ENCODE peak calls at places on chromosomes 7 and 10, in eight cellular contexts. R is amygdala; B is stimulated activated CD4-positive, alpha-beta T cell treated with anti-CD3 and anti-CD28 coated beads, Interleukin-12 subunit alpha, Interleukin-12 subunit beta, amount 100 ng/mL, for 24 hours; J is suprapubic skin; C is CD8-positive, alpha-beta T cell; O is spleen; Q is hypothalamus; N is ELR. Z is an unnamed sample.

GRCh38 chr7:2843711-2844152 is 376 bp downstream of the GNA12 start:
- DNase-seq in R (no peak), B (no peak), J (no peak), C (no peak), O (peak), Q (no peak), N (peak), Z (no peak)

GRCh38 chr10:63005246-63005645 is 127.9 kb upstream of the NRBF2 start:
- DNase-seq in R (no peak), B (no peak), J (no peak), C (no peak), O (no peak), Q (no peak), N (peak), Z (no peak)

GRCh38 chr10:74824184-74825032 is 2.0 kb upstream of the KAT6B start:
- DNase-seq in R (no peak), B (no peak), J (peak), C (no peak), O (peak), Q (no peak), N (peak), Z (no peak)

GRCh38 chr7:66557214-66558200 is 71.2 kb upstream of the KCTD7 start:
- DNase-seq in R (peak), B (peak), J (peak), C (peak), O (peak), Q (peak), N (peak), Z (peak)

GRCh38 chr10:27529010-27529783 is 25.1 kb downstream of the RAB18 start:
- DNase-seq in R (no peak), B (no peak), J (no peak), C (no peak), O (no peak), Q (no peak), N (no peak), Z (no peak)

GRCh38 chr10:46028584-46029570 is 1.5 kb downstream of the NCOA4 start:
- DNase-seq in R (no peak), B (no peak), J (no peak), C (peak), O (no peak), Q (no peak), N (peak), Z (peak)

GRCh38 chr7:94497874-94498670 is 11.5 kb upstream of the CASD1 start:
- DNase-seq in R (no peak), B (no peak), J (no peak), C (no peak), O (no peak), Q (no peak), N (no peak), Z (no peak)

GRCh38 chr10:58030208-58030607 is 237.5 kb downstream of the IPMK start:
- DNase-seq in R (no peak), B (no peak), J (no peak), C (no peak), O (no peak), Q (no peak), N (no peak), Z (no peak)

GRCh38 chr10:29499993-29500537 is 134.7 kb downstream of the SVIL start:
- DNase-seq in R (no peak), B (no peak), J (no peak), C (no peak), O (no peak), Q (no peak), N (no peak), Z (no peak)

GRCh38 chr10:96746503-96746902 is 26.2 kb upstream of the PIK3AP1 start:
- DNase-seq in R (no peak), B (no peak), J (no peak), C (no peak), O (no peak), Q (no peak), N (no peak), Z (no peak)

GRCh38 chr10:89213191-89213808 is 6.2 kb upstream of the CH25H start:
- DNase-seq in R (no peak), B (no peak), J (no peak), C (no peak), O (no peak), Q (no peak), N (peak), Z (no peak)

GRCh38 chr10:47344996-47345870 is 2.9 kb upstream of the RBP3 start:
- DNase-seq in R (no peak), B (no peak), J (peak), C (no peak), O (peak), Q (no peak), N (no peak), Z (no peak)

GRCh38 chr10:59557052-59557451 is 152.6 kb downstream of the SLC16A9 start:
- DNase-seq in R (no peak), B (no peak), J (no peak), C (no peak), O (no peak), Q (no peak), N (no peak), Z (no peak)

GRCh38 chr10:77531441-77532001 is 106.1 kb downstream of the KCNMA1 start:
- DNase-seq in R (peak), B (no peak), J (no peak), C (no peak), O (no peak), Q (no peak), N (peak), Z (peak)

GRCh38 chr10:116143673-116144072 is 129.3 kb downstream of the GFRA1 start:
- DNase-seq in R (no peak), B (no peak), J (no peak), C (no peak), O (no peak), Q (no peak), N (no peak), Z (no peak)

GRCh38 chr7:378551-379455 is 88.8 kb downstream of the FOXL3 start:
- DNase-seq in R (no peak), B (no peak), J (peak), C (no peak), O (peak), Q (no peak), N (no peak), Z (no peak)

GRCh38 chr7:19470031-19470430 is 238.8 kb downstream of the POLR1F start:
- DNase-seq in R (no peak), B (no peak), J (no peak), C (no peak), O (no peak), Q (no peak), N (peak), Z (no peak)

GRCh38 chr10:58107506-58107905 is 160.2 kb downstream of the IPMK start:
- DNase-seq in R (no peak), B (no peak), J (no peak), C (no peak), O (no peak), Q (no peak), N (peak), Z (no peak)

GRCh38 chr7:24946467-24946866 is 33.5 kb downstream of the OSBPL3 start:
- DNase-seq in R (no peak), B (no peak), J (no peak), C (no peak), O (no peak), Q (no peak), N (no peak), Z (no peak)

GRCh38 chr7:50837965-50838364 is 55.3 kb upstream of the GRB10 start:
- DNase-seq in R (no peak), B (no peak), J (no peak), C (no peak), O (no peak), Q (no peak), N (peak), Z (no peak)

GRCh38 chr10:62794306-62794705 is 10.2 kb upstream of the ADO start:
- DNase-seq in R (no peak), B (no peak), J (no peak), C (no peak), O (no peak), Q (no peak), N (no peak), Z (no peak)

GRCh38 chr7:129644634-129645230 is 33.2 kb downstream of the NRF1 start:
- DNase-seq in R (peak), B (no peak), J (no peak), C (no peak), O (no peak), Q (no peak), N (peak), Z (peak)

GRCh38 chr10:79003183-79004100 is 65.3 kb upstream of the ZMIZ1 start:
- DNase-seq in R (no peak), B (no peak), J (no peak), C (no peak), O (no peak), Q (no peak), N (no peak), Z (no peak)

GRCh38 chr7:158645842-158646241 is 58.2 kb upstream of the PTPRN2 start:
- DNase-seq in R (no peak), B (no peak), J (no peak), C (no peak), O (no peak), Q (no peak), N (no peak), Z (no peak)

GRCh38 chr10:32318476-32318896 is 28.5 kb downstream of the EPC1 start:
- DNase-seq in R (no peak), B (no peak), J (no peak), C (no peak), O (no peak), Q (no peak), N (no peak), Z (peak)

GRCh38 chr10:124524991-124525653 is 63.5 kb downstream of the LHPP start:
- DNase-seq in R (peak), B (no peak), J (no peak), C (no peak), O (peak), Q (no peak), N (no peak), Z (peak)

GRCh38 chr7:140023728-140024127 is 39.0 kb downstream of the PARP12 start:
- DNase-seq in R (no peak), B (no peak), J (no peak), C (no peak), O (no peak), Q (no peak), N (no peak), Z (no peak)

GRCh38 chr7:55539380-55539779 is 32.9 kb downstream of the VOPP1 start:
- DNase-seq in R (no peak), B (no peak), J (no peak), C (no peak), O (no peak), Q (no peak), N (peak), Z (no peak)

GRCh38 chr10:22992621-22993020 is 64.8 kb downstream of the ARMC3 start:
- DNase-seq in R (no peak), B (no peak), J (no peak), C (no peak), O (no peak), Q (no peak), N (no peak), Z (no peak)

GRCh38 chr7:158650821-158651225 is 53.8 kb downstream of the NCAPG2 start:
- DNase-seq in R (no peak), B (no peak), J (no peak), C (no peak), O (no peak), Q (no peak), N (peak), Z (no peak)

GRCh38 chr10:130109796-130110235 is 814 bp downstream of the C10orf143 start:
- DNase-seq in R (peak), B (no peak), J (peak), C (peak), O (no peak), Q (peak), N (peak), Z (peak)

GRCh38 chr10:52644678-52645434 is 127.7 kb downstream of the MBL2 start:
- DNase-seq in R (peak), B (no peak), J (no peak), C (no peak), O (no peak), Q (no peak), N (peak), Z (peak)

GRCh38 chr7:27201231-27202017 is 1.5 kb upstream of the HOXA13 start:
- DNase-seq in R (peak), B (no peak), J (no peak), C (no peak), O (peak), Q (no peak), N (peak), Z (peak)

GRCh38 chr10:11345224-11346054 is 266.0 kb downstream of the USP6NL start:
- DNase-seq in R (no peak), B (no peak), J (no peak), C (no peak), O (no peak), Q (no peak), N (no peak), Z (no peak)

Z was measured in globus pallidus.